ENCODE peak calls at places on chromosomes 1 and 21, in nine cellular contexts. L is GM23338; Z is left ventricle myocardium inferior; G is sigmoid colon; X is upper lobe of right lung; B is colonic mucosa; R is neuronal stem cell; E is CD4-positive, alpha-beta memory T cell; S is fibroblast of lung. F is an unnamed sample. For H3K4me1, the result is how much of the 10 kb centered on the place peaks cover.

GRCh38 chr1:206503591-206504362 is 3.6 kb upstream of the RASSF5 start:
- DNase-seq in R (no peak), G (peak), S (peak), B (no peak), X (no peak), E (no peak), L (no peak), Z (no peak), F (peak)

GRCh38 chr1:15616704-15617172 is 520 bp upstream of the DDI2 start:
- DNase-seq in X (no peak), R (peak), G (peak), B (peak), E (no peak), S (peak), L (peak), Z (no peak), F (no peak)

GRCh38 chr21:30615199-30615598 is 1.0 kb upstream of the KRTAP20-1 start:
- DNase-seq in B (no peak), S (no peak), R (no peak), X (no peak), G (no peak), L (no peak), E (no peak), Z (no peak), F (no peak)

GRCh38 chr1:21956720-21957552 is 19.8 kb upstream of the HSPG2 start:
- DNase-seq in Z (peak), X (peak), L (peak), S (peak), E (peak), R (no peak), G (peak), B (peak), F (no peak)

GRCh38 chr1:77398115-77398514 is 116.3 kb downstream of the AK5 start:
- DNase-seq in Z (no peak), L (peak), X (no peak), S (no peak), R (no peak), G (no peak), B (no peak), E (no peak), F (no peak)

GRCh38 chr1:22204057-22204840 is 61.4 kb upstream of the WNT4 start:
- DNase-seq in L (no peak), G (no peak), X (no peak), Z (no peak), R (no peak), E (no peak), B (no peak), S (no peak), F (no peak)

GRCh38 chr1:65997693-65998092 is 205.0 kb downstream of the PDE4B start:
- DNase-seq in B (no peak), S (no peak), X (no peak), Z (no peak), E (no peak), L (no peak), R (no peak), G (no peak), F (no peak)

GRCh38 chr1:2830761-2831425 is 29.4 kb upstream of the TTC34 start:
- DNase-seq in Z (no peak), B (no peak), L (no peak), R (no peak), X (no peak), G (no peak), S (no peak), E (no peak), F (peak)

GRCh38 chr1:160519542-160520435 is 3.3 kb downstream of the SLAMF6 start:
- DNase-seq in X (no peak), E (peak), Z (no peak), G (no peak), R (no peak), B (no peak), L (peak), S (no peak), F (no peak)

GRCh38 chr1:187471555-187471954 is 642.8 kb downstream of the PLA2G4A start:
- DNase-seq in X (no peak), Z (no peak), R (no peak), L (no peak), B (no peak), E (no peak), S (peak), G (no peak), F (no peak)

GRCh38 chr1:159898527-159898926 is 1.4 kb downstream of the CFAP45 start:
- DNase-seq in Z (no peak), G (peak), R (no peak), E (no peak), S (no peak), X (no peak), L (no peak), B (no peak), F (no peak)

GRCh38 chr1:91693542-91693941 is 192.4 kb downstream of the TGFBR3 start:
- DNase-seq in Z (peak), G (peak), X (no peak), R (no peak), B (no peak), E (no peak), L (no peak), S (peak), F (peak)

GRCh38 chr1:218363141-218363540 is 18.0 kb downstream of the TGFB2 start:
- DNase-seq in B (no peak), R (no peak), X (no peak), E (no peak), G (no peak), S (no peak), Z (no peak), L (no peak), F (no peak)
- H3K4me1 ChIP-seq in B (under half), R (under half), X (under half), E (under half), G (half or more), S (under half), Z (under half), L (under half), F (under half)

GRCh38 chr1:23728997-23729390 is 14.3 kb upstream of the ELOA start:
- DNase-seq in R (no peak), B (no peak), E (no peak), G (no peak), Z (no peak), L (no peak), S (no peak), X (no peak), F (no peak)

GRCh38 chr1:23726669-23727068 is 16.6 kb upstream of the ELOA start:
- DNase-seq in R (no peak), S (no peak), E (no peak), X (no peak), G (no peak), B (no peak), L (no peak), Z (no peak), F (no peak)

GRCh38 chr1:23722652-23723051 is 20.6 kb upstream of the ELOA start:
- DNase-seq in R (no peak), B (no peak), Z (no peak), S (no peak), E (no peak), L (no peak), X (no peak), G (no peak), F (no peak)

GRCh38 chr1:23732363-23733224 is 10.7 kb upstream of the ELOA start:
- DNase-seq in B (no peak), R (no peak), E (no peak), L (no peak), G (no peak), S (peak), Z (no peak), X (peak), F (no peak)

DNA sequence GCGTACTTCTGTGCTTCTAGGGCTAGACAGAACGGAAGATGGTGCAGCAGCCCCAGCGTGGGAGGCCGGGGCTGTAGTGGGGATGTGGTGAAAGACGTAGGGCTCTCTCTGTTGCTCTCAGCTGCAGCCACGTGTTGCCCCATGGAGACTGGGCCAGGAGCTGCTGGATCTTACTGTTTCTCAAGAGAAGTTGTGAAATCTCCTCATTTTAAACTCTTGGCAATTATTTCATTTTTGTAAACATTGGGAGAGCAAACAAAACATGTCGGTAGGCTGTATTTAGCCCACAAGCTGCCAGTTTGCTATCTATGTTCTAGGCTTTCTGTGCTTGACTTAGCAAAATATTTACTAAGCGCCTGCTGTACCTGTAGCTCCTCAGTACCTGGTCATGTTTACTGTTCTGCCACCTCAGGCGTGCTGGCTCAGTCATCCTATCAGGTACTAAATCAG is 15.9 kb upstream of the ELOA start:
- DNase-seq in E (no peak), S (no peak), G (peak), R (no peak), B (peak), Z (peak), L (no peak), X (peak), F (peak)
- H3K4me1 ChIP-seq in E (under half), S (under half), G (under half), R (under half), B (under half), Z (under half), L (under half), X (under half), F (under half)

GRCh38 chr1:156500847-156501686 is 492 bp upstream of the MEF2D start:
- DNase-seq in R (peak), G (peak), Z (peak), L (peak), S (peak), E (peak), X (peak), B (peak), F (peak)

GRCh38 chr1:156499194-156499702 is 1.3 kb downstream of the MEF2D start:
- DNase-seq in G (peak), X (peak), B (peak), E (no peak), R (no peak), Z (no peak), L (peak), S (no peak), F (no peak)

GRCh38 chr1:156500578-156500846 is at the start of gene MEF2D:
- DNase-seq in X (no peak), S (no peak), B (no peak), Z (no peak), E (no peak), G (no peak), L (no peak), R (no peak), F (no peak)

GRCh38 chr1:156498447-156499193 is 2.0 kb downstream of the MEF2D start:
- DNase-seq in Z (peak), S (peak), L (peak), E (no peak), X (peak), R (no peak), G (peak), B (peak), F (no peak)

DNA sequence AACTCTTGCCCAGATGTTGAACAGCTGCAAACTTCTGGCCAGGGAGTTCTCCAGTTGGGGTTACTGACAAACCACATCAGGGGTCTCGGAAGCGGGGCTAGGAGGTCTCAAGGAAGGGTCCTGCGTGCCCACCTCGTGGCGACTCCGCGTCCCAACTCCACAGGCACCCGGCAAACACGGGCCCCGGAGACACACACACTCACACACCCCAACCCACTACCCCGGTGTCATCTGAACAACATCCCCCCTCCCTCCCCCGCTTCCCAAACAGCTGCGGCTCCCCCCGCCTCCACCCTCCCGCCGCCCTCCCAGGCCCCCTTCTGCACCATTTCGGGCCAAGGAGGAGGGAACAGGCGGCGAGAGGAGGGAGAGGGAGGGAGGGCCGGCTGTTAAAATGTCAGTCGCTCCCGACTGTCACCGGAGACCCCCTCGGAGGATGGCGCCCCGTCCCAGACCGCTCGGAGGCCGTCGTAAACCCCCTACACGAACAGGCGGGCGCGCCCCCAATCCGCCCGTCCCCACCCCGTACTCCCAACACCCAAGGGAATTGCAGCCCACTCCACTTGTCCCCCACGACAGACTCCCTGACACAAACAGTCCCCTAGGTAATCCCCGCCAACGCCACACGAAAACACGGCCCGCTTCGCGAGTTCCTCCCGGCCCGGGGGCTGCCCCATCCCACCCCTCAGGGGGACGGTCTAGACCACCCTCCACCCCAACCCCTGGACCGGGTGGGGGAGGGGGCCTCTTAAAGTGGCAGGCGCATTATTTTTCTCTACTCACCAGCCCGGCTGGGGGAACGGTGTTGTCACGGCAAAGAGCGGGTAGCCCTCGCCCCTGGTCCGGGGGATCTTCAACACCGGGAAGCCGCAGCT is 635 bp downstream of the MEF2D start:
- DNase-seq in X (peak), R (no peak), S (no peak), B (peak), E (peak), Z (peak), L (peak), G (peak), F (peak)
- H3K4me1 ChIP-seq in X (half or more), R (half or more), S (half or more), B (under half), E (half or more), Z (half or more), L (half or more), G (half or more), F (half or more)

DNA sequence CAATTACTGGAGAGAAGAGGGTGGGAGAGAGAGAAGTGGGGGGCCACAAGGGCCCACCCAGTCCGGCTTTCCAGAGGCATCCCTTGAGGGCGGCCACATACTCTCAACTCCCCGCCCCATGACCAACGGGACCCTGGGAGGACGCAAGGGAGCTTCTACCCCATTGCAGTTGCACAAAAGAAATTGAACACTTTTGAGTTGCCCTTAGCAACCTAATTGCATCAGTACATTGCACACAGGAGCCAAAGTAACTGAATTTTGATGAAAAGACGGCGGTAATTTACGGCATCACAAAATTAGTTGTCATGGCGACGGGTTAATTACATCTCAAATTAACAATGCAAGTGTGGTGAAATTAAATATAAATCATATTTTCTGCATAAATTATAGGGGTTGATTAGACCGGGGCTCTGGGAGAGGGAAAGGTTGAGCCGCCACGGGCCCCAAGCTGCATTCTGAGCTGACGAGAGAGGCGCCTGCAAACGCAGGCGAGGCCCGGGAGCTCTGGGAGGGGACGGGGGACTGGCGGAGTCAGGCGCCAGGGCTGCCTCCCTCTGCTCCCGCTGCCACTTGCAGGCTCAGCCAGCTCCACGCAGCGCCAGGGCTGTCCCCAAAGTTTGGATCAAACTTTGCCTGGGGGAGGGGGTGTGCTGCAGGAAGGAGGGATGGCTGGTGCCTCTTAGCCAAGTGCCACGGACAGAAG is 61.4 kb downstream of the CASZ1 start:
- DNase-seq in E (no peak), X (peak), G (no peak), R (peak), B (no peak), S (no peak), L (peak), Z (peak), F (no peak)
- H3K4me1 ChIP-seq in E (under half), X (under half), G (under half), R (under half), B (under half), S (under half), L (under half), Z (half or more), F (under half)

GRCh38 chr1:63921357-63921756 is 147.5 kb downstream of the ROR1 start:
- DNase-seq in X (no peak), R (no peak), Z (no peak), S (no peak), E (no peak), L (no peak), G (no peak), B (peak), F (no peak)
- H3K4me1 ChIP-seq in X (under half), R (under half), Z (half or more), S (under half), E (under half), L (under half), G (under half), B (under half), F (under half)

F was measured in psoas muscle.